ENCODE peak calls at places on chromosomes 13 and 19, in nine cellular contexts. U is A549; I is CD4-positive, CD25-positive, alpha-beta regulatory T cell; E is psoas muscle; Q is thoracic aorta; J is stomach; R is ovary; D is aorta; G is tibial nerve. P is an unnamed sample. For H3K4me1, the result is how much of the 10 kb centered on the place peaks cover.

GRCh38 chr19:35295792-35296462 is 4.0 kb downstream of the MAG start:
- DNase-seq in U (no peak), I (peak), E (no peak), Q (no peak), J (no peak), R (no peak), D (no peak), G (no peak), P (no peak)

GRCh38 chr19:51081476-51081875 is 1.2 kb downstream of the KLK14 start:
- DNase-seq in U (no peak), I (no peak), E (no peak), Q (no peak), J (no peak), R (no peak), D (no peak), G (no peak), P (no peak)

GRCh38 chr13:48291730-48292129 is 11.8 kb upstream of the RB1 start:
- DNase-seq in U (no peak), I (no peak), E (no peak), Q (no peak), J (peak), R (no peak), D (no peak), G (no peak), P (no peak)

GRCh38 chr13:32381539-32381938 is 46.4 kb downstream of the N4BP2L1 start:
- DNase-seq in U (no peak), I (peak), E (no peak), Q (no peak), J (no peak), R (no peak), D (no peak), G (no peak), P (no peak)

GRCh38 chr13:111946214-111946613 is 120.7 kb upstream of the SOX1 start:
- DNase-seq in U (no peak), I (no peak), E (no peak), Q (no peak), J (peak), R (no peak), D (no peak), G (no peak), P (no peak)

GRCh38 chr19:47436712-47437401 is 17.5 kb upstream of the MEIS3 start:
- DNase-seq in U (peak), I (peak), E (peak), Q (no peak), J (peak), R (peak), D (peak), G (peak), P (peak)

GRCh38 chr13:114154476-114154875 is 22.1 kb upstream of the RASA3 start:
- DNase-seq in U (no peak), I (no peak), E (no peak), Q (no peak), J (no peak), R (no peak), D (no peak), G (no peak), P (no peak)

GRCh38 chr13:91058066-91058465 is 289.4 kb upstream of the MIR17HG start:
- DNase-seq in U (no peak), I (no peak), E (no peak), Q (no peak), J (no peak), R (no peak), D (no peak), G (no peak), P (no peak)

GRCh38 chr19:47124937-47125668 is 5.5 kb upstream of the SAE1 start:
- DNase-seq in U (peak), I (peak), E (no peak), Q (no peak), J (no peak), R (no peak), D (peak), G (no peak), P (no peak)

GRCh38 chr19:55178781-55179569 is 1.1 kb downstream of the SYT5 start:
- DNase-seq in U (peak), I (peak), E (peak), Q (no peak), J (peak), R (peak), D (peak), G (no peak), P (no peak)

GRCh38 chr19:46408611-46409039 is 4.7 kb downstream of the CCDC8 start:
- DNase-seq in U (no peak), I (no peak), E (peak), Q (peak), J (peak), R (peak), D (peak), G (no peak), P (peak)

GRCh38 chr13:74134777-74135305 is 637 bp upstream of the KLF12 start:
- DNase-seq in U (peak), I (peak), E (peak), Q (peak), J (peak), R (no peak), D (peak), G (peak), P (peak)

GRCh38 chr13:73364706-73365105 is 305.9 kb downstream of the KLF5 start:
- DNase-seq in U (no peak), I (no peak), E (no peak), Q (no peak), J (no peak), R (no peak), D (no peak), G (no peak), P (no peak)

GRCh38 chr13:113835461-113836274 is 28.2 kb downstream of the GAS6 start:
- DNase-seq in U (no peak), I (no peak), E (peak), Q (no peak), J (no peak), R (no peak), D (no peak), G (no peak), P (no peak)

GRCh38 chr19:18931316-18932162 is 9.5 kb downstream of the HOMER3 start:
- DNase-seq in U (no peak), I (no peak), E (no peak), Q (no peak), J (no peak), R (peak), D (no peak), G (no peak), P (no peak)

GRCh38 chr19:18233224-18233825 is 7.1 kb upstream of the PDE4C start:
- DNase-seq in U (peak), I (peak), E (peak), Q (no peak), J (peak), R (peak), D (peak), G (no peak), P (no peak)

GRCh38 chr13:72166102-72166660 is 299.2 kb upstream of the DACH1 start:
- DNase-seq in U (no peak), I (no peak), E (no peak), Q (no peak), J (no peak), R (no peak), D (no peak), G (no peak), P (no peak)

GRCh38 chr19:13849277-13849676 is 27.7 kb upstream of the NANOS3 start:
- DNase-seq in U (no peak), I (no peak), E (no peak), Q (no peak), J (no peak), R (peak), D (no peak), G (no peak), P (no peak)

GRCh38 chr13:107553838-107554237 is 661.5 kb downstream of the LIG4 start:
- DNase-seq in U (no peak), I (no peak), E (no peak), Q (no peak), J (no peak), R (no peak), D (no peak), G (no peak), P (no peak)

GRCh38 chr19:40806385-40807146 is 7.6 kb downstream of the EGLN2 start:
- DNase-seq in U (peak), I (peak), E (peak), Q (peak), J (peak), R (peak), D (peak), G (peak), P (peak)

GRCh38 chr19:49680473-49681351 is 3.6 kb downstream of the PRMT1 start:
- DNase-seq in U (peak), I (peak), E (peak), Q (no peak), J (peak), R (peak), D (peak), G (peak), P (peak)
- H3K4me3 ChIP-seq in U (no peak), I (no peak), E (peak), Q (peak), J (peak), R (no peak), D (no peak), G (no peak), P (no peak)

GRCh38 chr19:16157601-16158000 is 14.1 kb downstream of the HSH2D start:
- DNase-seq in U (no peak), I (no peak), E (no peak), Q (no peak), J (no peak), R (no peak), D (no peak), G (no peak), P (no peak)

GRCh38 chr19:16153582-16154336 is 10.3 kb downstream of the HSH2D start:
- DNase-seq in U (no peak), I (peak), E (no peak), Q (no peak), J (no peak), R (no peak), D (no peak), G (no peak), P (no peak)

GRCh38 chr19:16154557-16154956 is 11.1 kb downstream of the HSH2D start:
- DNase-seq in U (no peak), I (no peak), E (no peak), Q (no peak), J (no peak), R (no peak), D (no peak), G (no peak), P (no peak)

GRCh38 chr19:16156904-16157303 is 13.4 kb downstream of the HSH2D start:
- DNase-seq in U (no peak), I (no peak), E (no peak), Q (no peak), J (no peak), R (no peak), D (no peak), G (no peak), P (no peak)

DNA sequence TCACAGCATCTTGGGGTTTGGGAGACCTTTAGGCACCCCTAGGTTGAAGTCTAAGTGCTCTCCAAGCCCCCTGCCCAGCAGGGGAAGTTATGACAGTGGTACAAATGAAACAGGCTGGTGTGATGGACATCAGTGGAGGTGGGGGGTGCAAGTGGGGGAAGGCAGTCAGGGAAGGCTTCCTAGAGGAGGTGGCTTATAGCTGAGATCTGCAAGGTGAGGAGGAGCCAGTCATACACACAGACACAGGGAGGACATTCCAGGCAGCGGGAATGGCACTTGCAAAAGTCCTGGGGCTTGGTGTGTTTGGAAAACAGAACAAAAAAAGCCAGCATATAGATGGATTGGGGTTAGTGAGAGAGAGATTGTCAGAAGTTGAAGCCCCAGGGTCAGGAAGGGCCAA is 11.6 kb downstream of the HSH2D start:
- DNase-seq in U (no peak), I (no peak), E (no peak), Q (no peak), J (no peak), R (no peak), D (no peak), G (no peak), P (no peak)
- H3K4me1 ChIP-seq in U (under half), I (under half), E (under half), Q (under half), J (under half), R (under half), D (under half), G (under half), P (under half)

DNA sequence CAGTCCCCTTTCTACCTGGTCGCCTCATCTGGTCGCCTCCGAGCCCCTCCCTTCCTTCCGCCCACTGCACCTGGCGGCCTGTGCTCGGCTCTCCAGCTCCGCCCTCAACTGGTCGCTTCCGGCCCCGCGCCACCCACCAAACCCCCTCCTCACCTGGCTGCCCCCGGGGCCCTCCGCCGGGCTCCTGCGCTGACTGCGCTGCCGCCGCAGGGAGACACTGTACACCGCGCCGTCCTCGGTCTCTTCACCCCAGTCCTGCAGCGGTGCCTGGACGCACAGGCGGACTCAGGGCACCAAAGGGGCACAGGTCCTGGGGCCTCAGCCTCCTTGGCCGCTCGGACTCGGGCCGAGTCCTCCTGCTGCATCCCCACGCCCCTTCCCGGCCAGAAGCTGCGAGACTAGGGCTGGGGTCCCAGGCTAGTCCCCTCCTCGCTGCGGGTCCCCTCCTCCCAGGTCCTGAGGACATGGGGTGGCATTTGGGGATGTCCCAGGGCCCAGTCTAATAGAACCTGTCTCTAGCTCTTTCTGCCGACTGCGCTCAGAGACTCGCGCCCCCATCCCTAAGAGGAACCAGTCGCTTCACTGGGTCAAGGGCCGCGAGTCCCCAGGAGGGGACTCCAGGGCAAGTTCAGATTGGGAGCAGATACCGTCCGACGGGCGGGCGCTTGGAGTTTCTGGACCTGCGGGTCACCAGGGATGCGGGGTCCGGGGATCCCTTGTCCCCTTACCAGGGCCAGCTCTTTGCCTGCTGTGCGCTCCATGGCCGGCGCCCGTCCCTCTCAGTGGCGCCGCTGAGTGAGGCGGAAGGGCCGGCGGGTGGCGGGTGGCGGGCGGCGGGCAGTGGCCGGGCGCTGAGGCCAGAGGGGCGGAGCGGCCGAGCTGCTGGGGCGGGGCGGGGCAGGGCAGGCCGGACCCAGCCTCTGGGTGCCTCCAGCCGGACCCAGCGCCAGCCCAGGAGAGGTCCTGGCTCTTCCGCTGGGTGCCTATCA is at the start of gene RGL3:
- DNase-seq in U (no peak), I (no peak), E (peak), Q (no peak), J (peak), R (no peak), D (peak), G (no peak), P (peak)
- H3K27ac ChIP-seq in U (peak), I (no peak), E (peak), Q (peak), J (peak), R (no peak), D (no peak), G (no peak), P (no peak)

GRCh38 chr19:57362419-57362818 is 932 bp upstream of the TRAPPC2B start:
- DNase-seq in U (no peak), I (no peak), E (no peak), Q (no peak), J (no peak), R (no peak), D (no peak), G (no peak), P (no peak)
- H3K4me3 ChIP-seq in U (peak), I (peak), E (peak), Q (peak), J (peak), R (no peak), D (no peak), G (no peak), P (no peak)

DNA sequence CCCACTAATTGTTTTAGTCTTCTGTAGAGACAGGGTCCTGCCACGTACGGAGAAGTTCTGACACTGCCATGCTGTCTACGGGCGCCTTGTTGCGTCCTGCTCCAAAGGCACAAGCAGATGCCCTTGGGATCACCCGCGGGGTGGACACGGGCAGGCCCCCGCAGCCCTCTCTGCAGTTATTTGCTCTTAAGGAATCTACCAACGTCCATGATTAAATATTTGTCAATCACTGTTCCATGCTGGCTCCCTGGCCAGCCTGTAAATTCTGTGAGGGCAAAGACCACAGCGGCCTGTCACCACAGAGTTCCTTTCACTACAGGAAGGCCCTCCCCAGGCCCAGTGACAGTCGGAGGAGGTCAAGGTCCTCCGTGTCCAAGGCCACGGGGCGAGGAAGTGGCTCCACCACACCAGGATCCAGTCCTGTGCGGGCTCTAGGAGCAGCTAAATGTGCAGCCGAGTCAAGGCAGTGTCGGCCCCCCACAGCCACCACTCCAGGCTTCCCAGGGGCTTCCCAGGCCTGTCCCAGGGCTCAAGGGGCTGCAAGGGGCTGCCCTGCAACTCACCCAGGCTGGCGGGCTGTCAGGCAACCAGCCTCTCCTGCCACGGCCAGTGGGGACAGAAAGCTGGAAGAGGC is 2.1 kb downstream of the RNF126 start:
- DNase-seq in U (no peak), I (no peak), E (no peak), Q (no peak), J (peak), R (no peak), D (no peak), G (no peak), P (no peak)
- H3K4me1 ChIP-seq in U (under half), I (half or more), E (half or more), Q (half or more), J (half or more), R (under half), D (under half), G (half or more), P (under half)

DNA sequence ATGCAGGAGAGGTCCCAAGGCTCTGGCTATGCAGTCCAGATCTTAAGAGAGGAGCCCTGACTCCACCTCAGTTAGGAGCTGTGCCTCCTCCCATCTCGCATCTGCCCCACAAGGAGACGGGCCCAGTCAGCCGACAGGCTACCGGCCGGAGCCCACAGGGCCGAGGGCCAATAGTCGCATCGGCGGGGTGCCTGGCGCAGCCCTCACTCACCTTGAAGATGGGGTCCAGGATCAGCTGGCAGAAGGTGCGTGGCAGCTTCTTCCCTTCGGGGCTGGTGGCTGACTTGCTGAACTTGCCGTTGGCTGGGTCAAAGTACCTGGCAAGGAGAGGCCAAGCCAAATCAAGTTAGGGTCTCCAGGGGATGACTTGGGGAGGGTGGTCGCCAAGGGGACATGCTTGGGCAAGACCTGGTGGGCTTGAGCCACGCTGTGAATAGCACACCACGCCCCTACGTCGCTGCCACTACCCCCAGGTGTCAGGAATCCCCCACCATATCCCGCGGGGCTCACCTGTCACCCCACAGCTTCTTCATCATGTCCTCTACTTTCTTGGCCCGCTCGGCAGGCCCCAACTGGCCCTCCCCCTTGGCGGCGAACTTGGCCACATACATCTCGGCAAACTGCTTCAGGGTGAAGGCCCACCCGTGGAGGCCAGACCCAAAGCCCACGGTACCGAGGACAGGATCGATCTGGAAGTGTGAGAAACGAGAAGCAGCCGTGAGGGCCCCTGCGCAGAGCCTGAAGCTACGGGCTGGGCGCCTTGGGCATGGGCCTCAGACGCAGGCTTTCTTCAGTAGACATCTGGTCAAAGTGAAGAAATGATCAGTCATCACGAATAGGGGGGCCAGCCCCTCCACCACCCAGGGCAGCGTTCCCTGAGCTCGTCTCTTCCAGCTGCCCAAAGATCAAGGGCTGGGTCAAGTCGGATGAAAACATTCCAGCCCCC is 3.3 kb downstream of the EEF2 start:
- DNase-seq in U (no peak), I (no peak), E (peak), Q (no peak), J (no peak), R (peak), D (no peak), G (no peak), P (no peak)
- H3K27ac ChIP-seq in U (no peak), I (no peak), E (peak), Q (no peak), J (peak), R (no peak), D (no peak), G (no peak), P (no peak)

GRCh38 chr19:52961981-52962380 is 700 bp downstream of the ZNF816 start:
- DNase-seq in U (no peak), I (no peak), E (no peak), Q (no peak), J (no peak), R (no peak), D (no peak), G (no peak), P (no peak)
- H3K4me3 ChIP-seq in U (no peak), I (peak), E (peak), Q (peak), J (peak), R (peak), D (peak), G (peak), P (peak)

GRCh38 chr19:7527516-7528191 is 5.2 kb downstream of the MCOLN1 start:
- DNase-seq in U (no peak), I (no peak), E (peak), Q (no peak), J (no peak), R (no peak), D (no peak), G (no peak), P (no peak)

GRCh38 chr19:7526093-7526929 is 3.9 kb downstream of the MCOLN1 start:
- DNase-seq in U (no peak), I (no peak), E (no peak), Q (no peak), J (no peak), R (no peak), D (no peak), G (no peak), P (no peak)

GRCh38 chr19:7522923-7523667 is 671 bp downstream of the MCOLN1 start:
- DNase-seq in U (no peak), I (no peak), E (no peak), Q (no peak), J (no peak), R (peak), D (no peak), G (no peak), P (no peak)

GRCh38 chr19:7524523-7524922 is 2.1 kb downstream of the MCOLN1 start:
- DNase-seq in U (no peak), I (no peak), E (no peak), Q (no peak), J (no peak), R (no peak), D (no peak), G (no peak), P (no peak)

GRCh38 chr19:7524992-7525739 is 2.7 kb downstream of the MCOLN1 start:
- DNase-seq in U (no peak), I (no peak), E (no peak), Q (no peak), J (no peak), R (no peak), D (no peak), G (no peak), P (no peak)
- H3K4me1 ChIP-seq in U (under half), I (under half), E (under half), Q (under half), J (under half), R (under half), D (under half), G (under half), P (under half)

P was measured in lung.